ENCODE peak calls at places on chromosomes 1 and 21, in eight cellular contexts. One of them, this sample, is unnamed.

GRCh38 chr1:224505454-224506093 is 71.0 kb upstream of the WDR26 start:
- DNase-seq in mucosa of descending colon: no peak
- DNase-seq in GM13976: no peak
- DNase-seq in HFFc6: no peak
- DNase-seq in Peyer's patch: no peak
- DNase-seq in GM10248: no peak
- DNase-seq in PC-9: no peak
- DNase-seq in neural crest cell: no peak
- DNase-seq in this sample: no peak

GRCh38 chr1:28200234-28200873 is 23.9 kb upstream of the PTAFR start:
- DNase-seq in GM13976: no peak
- DNase-seq in HFFc6: no peak
- DNase-seq in neural crest cell: no peak
- DNase-seq in Peyer's patch: no peak
- DNase-seq in PC-9: no peak
- DNase-seq in mucosa of descending colon: no peak
- DNase-seq in GM10248: no peak
- DNase-seq in this sample: no peak

GRCh38 chr1:145689922-145690321 is 17.2 kb downstream of the PDZK1 start:
- DNase-seq in Peyer's patch: no peak
- DNase-seq in PC-9: no peak
- DNase-seq in neural crest cell: no peak
- DNase-seq in GM10248: no peak
- DNase-seq in mucosa of descending colon: no peak
- DNase-seq in HFFc6: no peak
- DNase-seq in GM13976: no peak
- DNase-seq in this sample: no peak

GRCh38 chr1:68269637-68270430 is 37.5 kb upstream of the WLS start:
- DNase-seq in mucosa of descending colon: no peak
- DNase-seq in PC-9: peak; percentile 21
- DNase-seq in HFFc6: peak; percentile 22
- DNase-seq in neural crest cell: no peak
- DNase-seq in GM13976: no peak
- DNase-seq in GM10248: no peak
- DNase-seq in Peyer's patch: no peak
- DNase-seq in this sample: no peak

GRCh38 chr1:13730751-13731482 is 30.9 kb downstream of the PRDM2 start:
- DNase-seq in HFFc6: no peak
- DNase-seq in mucosa of descending colon: peak; percentile 66
- DNase-seq in Peyer's patch: peak; percentile 54
- DNase-seq in neural crest cell: no peak
- DNase-seq in GM10248: peak; percentile 81
- DNase-seq in GM13976: peak; percentile 76
- DNase-seq in PC-9: no peak
- DNase-seq in this sample: peak; percentile 82

GRCh38 chr1:209232197-209232596 is 351.3 kb upstream of the CAMK1G start:
- DNase-seq in GM13976: no peak
- DNase-seq in mucosa of descending colon: no peak
- DNase-seq in GM10248: no peak
- DNase-seq in Peyer's patch: no peak
- DNase-seq in neural crest cell: no peak
- DNase-seq in HFFc6: no peak
- DNase-seq in PC-9: no peak
- DNase-seq in this sample: no peak

GRCh38 chr1:116847688-116848531 is 61.8 kb upstream of the PTGFRN start:
- DNase-seq in GM13976: peak; percentile 41
- DNase-seq in HFFc6: peak; percentile 56
- DNase-seq in Peyer's patch: no peak
- DNase-seq in PC-9: no peak
- DNase-seq in neural crest cell: no peak
- DNase-seq in mucosa of descending colon: no peak
- DNase-seq in GM10248: peak; percentile 34
- DNase-seq in this sample: peak; percentile 42

GRCh38 chr1:42822833-42823392 is 5.7 kb upstream of the SVBP start:
- DNase-seq in neural crest cell: no peak
- DNase-seq in HFFc6: peak; percentile 62
- DNase-seq in GM10248: no peak
- DNase-seq in Peyer's patch: no peak
- DNase-seq in GM13976: no peak
- DNase-seq in mucosa of descending colon: no peak
- DNase-seq in PC-9: no peak
- DNase-seq in this sample: no peak

GRCh38 chr1:71154454-71154853 is 73.6 kb upstream of the ZRANB2 start:
- DNase-seq in neural crest cell: no peak
- DNase-seq in PC-9: no peak
- DNase-seq in GM10248: no peak
- DNase-seq in HFFc6: no peak
- DNase-seq in Peyer's patch: no peak
- DNase-seq in GM13976: no peak
- DNase-seq in mucosa of descending colon: no peak
- DNase-seq in this sample: no peak

GRCh38 chr1:165645654-165646366 is 14.8 kb downstream of the MGST3 start:
- DNase-seq in GM13976: no peak
- DNase-seq in PC-9: peak; percentile 50
- DNase-seq in mucosa of descending colon: peak; percentile 84
- DNase-seq in HFFc6: no peak
- DNase-seq in neural crest cell: no peak
- DNase-seq in Peyer's patch: peak; percentile 86
- DNase-seq in GM10248: no peak
- DNase-seq in this sample: no peak

GRCh38 chr21:45509566-45510465 is 32.4 kb downstream of the SLC19A1 start:
- DNase-seq in PC-9: no peak
- DNase-seq in GM13976: no peak
- DNase-seq in GM10248: no peak
- DNase-seq in neural crest cell: no peak
- DNase-seq in mucosa of descending colon: peak; percentile 27
- DNase-seq in HFFc6: no peak
- DNase-seq in Peyer's patch: no peak
- DNase-seq in this sample: no peak

GRCh38 chr1:218705911-218706893 is 361.1 kb downstream of the TGFB2 start:
- DNase-seq in Peyer's patch: no peak
- DNase-seq in neural crest cell: no peak
- DNase-seq in mucosa of descending colon: no peak
- DNase-seq in GM10248: no peak
- DNase-seq in HFFc6: peak; percentile 97
- DNase-seq in GM13976: no peak
- DNase-seq in PC-9: peak; percentile 85
- DNase-seq in this sample: no peak

GRCh38 chr1:26991310-26992116 is 2.0 kb upstream of the TRNP1 start:
- DNase-seq in Peyer's patch: no peak
- DNase-seq in GM13976: peak; percentile 68
- DNase-seq in mucosa of descending colon: no peak
- DNase-seq in HFFc6: peak; percentile 75
- DNase-seq in GM10248: peak; percentile 56
- DNase-seq in neural crest cell: no peak
- DNase-seq in PC-9: no peak
- DNase-seq in this sample: peak; percentile 72

GRCh38 chr1:48878191-48878940 is 101.7 kb upstream of the BEND5 start:
- DNase-seq in Peyer's patch: no peak
- DNase-seq in GM13976: no peak
- DNase-seq in HFFc6: peak; percentile 0
- DNase-seq in mucosa of descending colon: no peak
- DNase-seq in PC-9: peak; percentile 34
- DNase-seq in GM10248: no peak
- DNase-seq in neural crest cell: no peak
- DNase-seq in this sample: no peak

GRCh38 chr21:32143222-32143939 is 135.5 kb downstream of the MIS18A start:
- DNase-seq in HFFc6: no peak
- DNase-seq in neural crest cell: no peak
- DNase-seq in mucosa of descending colon: no peak
- DNase-seq in Peyer's patch: no peak
- DNase-seq in GM13976: no peak
- DNase-seq in PC-9: no peak
- DNase-seq in GM10248: no peak
- DNase-seq in this sample: no peak

GRCh38 chr1:9350011-9350907 is 57.6 kb downstream of the SPSB1 start:
- DNase-seq in Peyer's patch: no peak
- DNase-seq in HFFc6: peak; percentile 55
- DNase-seq in PC-9: peak; percentile 17
- DNase-seq in GM13976: no peak
- DNase-seq in GM10248: no peak
- DNase-seq in neural crest cell: no peak
- DNase-seq in mucosa of descending colon: peak; percentile 57
- DNase-seq in this sample: no peak

DNA sequence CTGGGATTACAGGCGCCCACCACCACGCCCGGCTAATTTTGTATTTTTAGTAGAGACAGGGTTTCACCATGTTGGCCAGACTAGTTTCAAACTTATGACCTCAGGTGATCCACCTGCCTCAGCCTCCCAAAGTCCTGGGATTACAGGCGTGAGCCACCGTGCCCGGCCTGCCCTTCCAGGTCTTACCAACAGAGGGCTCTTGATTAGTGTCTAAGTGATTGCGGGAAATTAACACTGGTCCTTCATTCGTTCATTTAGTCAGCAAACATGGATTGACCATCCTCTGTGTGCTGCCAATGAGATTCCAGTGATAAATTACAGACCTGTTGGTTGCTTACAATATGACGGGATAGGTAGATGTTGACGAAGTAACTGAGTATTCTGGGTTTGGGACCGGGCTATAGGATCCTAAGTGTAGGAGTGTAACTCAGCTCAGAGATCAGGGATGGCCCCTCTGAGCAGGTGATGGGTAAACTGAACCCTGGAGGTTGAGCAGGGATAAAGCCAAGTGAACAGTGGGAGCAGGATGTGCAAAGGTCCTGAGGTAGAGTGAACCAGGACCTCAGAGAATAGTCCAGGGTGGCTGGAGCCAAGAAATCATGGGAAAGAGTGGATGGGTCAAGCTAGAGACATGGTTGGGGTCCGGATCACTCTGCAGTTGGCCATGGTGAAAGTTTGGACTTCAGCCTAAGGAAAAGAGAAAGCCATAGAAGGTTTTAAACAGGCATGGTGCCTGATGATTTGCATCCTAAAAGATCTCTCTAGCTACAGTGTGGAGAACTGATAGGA is 171.2 kb downstream of the KAZN start:
- DNase-seq in HFFc6: no peak
- DNase-seq in GM10248: no peak
- DNase-seq in Peyer's patch: no peak
- DNase-seq in neural crest cell: no peak
- DNase-seq in PC-9: no peak
- DNase-seq in mucosa of descending colon: no peak
- DNase-seq in GM13976: no peak
- DNase-seq in this sample: no peak
- TF ChIP-seq CTCF in HFFc6: no peak
- TF ChIP-seq CTCF in GM10248: no peak
- TF ChIP-seq CTCF in Peyer's patch: no peak
- TF ChIP-seq CTCF in neural crest cell: no peak
- TF ChIP-seq CTCF in PC-9: no peak
- TF ChIP-seq CTCF in mucosa of descending colon: no peak
- TF ChIP-seq CTCF in GM13976: no peak
- TF ChIP-seq CTCF in this sample: no peak

DNA sequence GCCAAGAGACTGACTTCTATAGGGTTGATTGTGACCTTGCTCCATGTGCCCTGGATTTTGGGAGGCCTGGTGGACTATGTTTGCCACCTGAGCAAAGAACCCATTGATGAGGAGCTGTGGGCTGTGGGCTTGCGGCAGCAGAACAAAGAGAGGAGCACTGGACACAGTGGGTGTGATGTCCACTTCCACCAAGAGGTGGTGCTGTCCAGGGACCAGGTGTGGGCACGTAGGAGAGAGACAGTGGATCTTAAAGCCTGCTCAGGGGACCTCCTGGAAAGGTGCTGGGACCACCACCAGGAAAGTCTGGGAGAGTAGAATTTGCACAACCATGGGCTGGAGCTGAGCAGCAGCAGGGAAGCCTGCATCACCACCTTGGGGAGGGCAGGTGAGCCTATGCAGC is 106.7 kb upstream of the ETS2 start:
- DNase-seq in HFFc6: no peak
- DNase-seq in neural crest cell: no peak
- DNase-seq in Peyer's patch: no peak
- DNase-seq in PC-9: no peak
- DNase-seq in GM10248: no peak
- DNase-seq in GM13976: no peak
- DNase-seq in mucosa of descending colon: no peak
- DNase-seq in this sample: no peak
- TF ChIP-seq CTCF in HFFc6: peak; percentile 62
- TF ChIP-seq CTCF in neural crest cell: no peak
- TF ChIP-seq CTCF in Peyer's patch: no peak
- TF ChIP-seq CTCF in PC-9: peak; percentile 39
- TF ChIP-seq CTCF in GM10248: no peak
- TF ChIP-seq CTCF in GM13976: no peak
- TF ChIP-seq CTCF in mucosa of descending colon: no peak
- TF ChIP-seq CTCF in this sample: no peak

DNA sequence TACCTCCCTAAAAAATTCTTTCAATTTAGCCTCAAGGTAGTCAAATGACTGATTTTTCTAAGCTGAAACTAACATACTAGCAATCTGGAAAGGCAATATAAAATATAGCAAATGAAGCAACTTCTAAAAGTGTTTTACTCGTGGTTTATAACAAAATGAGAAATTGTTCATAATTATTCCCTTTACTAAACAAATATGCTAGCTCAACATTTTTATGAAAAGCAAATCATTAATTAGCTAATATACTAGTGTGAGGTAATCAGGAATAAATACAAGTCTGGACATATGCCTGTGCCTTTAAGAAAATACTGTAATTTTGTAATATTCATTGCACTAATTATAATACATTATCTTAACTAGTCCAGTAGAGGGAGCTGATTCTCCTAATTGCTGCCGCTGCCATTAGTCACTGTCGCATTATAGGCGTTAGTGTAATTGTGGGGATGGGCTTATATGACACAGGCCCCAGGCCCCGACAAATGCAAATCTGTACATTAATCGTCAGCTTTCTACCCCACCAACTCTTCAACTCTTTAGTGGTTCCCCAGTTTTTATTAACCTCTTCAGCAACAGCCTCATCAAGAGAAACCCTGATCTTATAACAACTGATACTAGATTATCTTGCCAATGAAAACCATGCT is 160.9 kb downstream of the GABPA start:
- DNase-seq in GM13976: no peak
- DNase-seq in neural crest cell: no peak
- DNase-seq in Peyer's patch: no peak
- DNase-seq in HFFc6: peak; percentile 25
- DNase-seq in PC-9: no peak
- DNase-seq in mucosa of descending colon: no peak
- DNase-seq in GM10248: no peak
- DNase-seq in this sample: peak; percentile 24
- TF ChIP-seq CTCF in GM13976: no peak
- TF ChIP-seq CTCF in neural crest cell: peak; percentile 54
- TF ChIP-seq CTCF in Peyer's patch: peak; percentile 66
- TF ChIP-seq CTCF in HFFc6: peak; percentile 85
- TF ChIP-seq CTCF in PC-9: peak; percentile 47
- TF ChIP-seq CTCF in mucosa of descending colon: no peak
- TF ChIP-seq CTCF in GM10248: peak; percentile 53
- TF ChIP-seq CTCF in this sample: no peak

GRCh38 chr21:22125581-22125980 is 1127.4 kb downstream of the NCAM2 start:
- DNase-seq in PC-9: no peak
- DNase-seq in mucosa of descending colon: no peak
- DNase-seq in Peyer's patch: no peak
- DNase-seq in GM13976: no peak
- DNase-seq in GM10248: no peak
- DNase-seq in HFFc6: no peak
- DNase-seq in neural crest cell: no peak
- DNase-seq in this sample: no peak

GRCh38 chr21:22115746-22116145 is 1117.5 kb downstream of the NCAM2 start:
- DNase-seq in neural crest cell: no peak
- DNase-seq in PC-9: no peak
- DNase-seq in Peyer's patch: no peak
- DNase-seq in GM10248: no peak
- DNase-seq in HFFc6: no peak
- DNase-seq in GM13976: no peak
- DNase-seq in mucosa of descending colon: no peak
- DNase-seq in this sample: no peak

GRCh38 chr21:22120616-22121266 is 1122.5 kb downstream of the NCAM2 start:
- DNase-seq in GM13976: no peak
- DNase-seq in mucosa of descending colon: no peak
- DNase-seq in GM10248: no peak
- DNase-seq in HFFc6: no peak
- DNase-seq in neural crest cell: no peak
- DNase-seq in PC-9: no peak
- DNase-seq in Peyer's patch: no peak
- DNase-seq in this sample: no peak
- TF ChIP-seq CTCF in GM13976: no peak
- TF ChIP-seq CTCF in mucosa of descending colon: no peak
- TF ChIP-seq CTCF in GM10248: no peak
- TF ChIP-seq CTCF in HFFc6: peak; percentile 73
- TF ChIP-seq CTCF in neural crest cell: peak; percentile 56
- TF ChIP-seq CTCF in PC-9: no peak
- TF ChIP-seq CTCF in Peyer's patch: peak; percentile 29
- TF ChIP-seq CTCF in this sample: no peak

This sample was measured in GM20000.